ENCODE peak calls at places on chromosome X, in four cellular contexts. P is HepG2, E is GM12878, G is H1. Q is an unnamed sample.

GRCh38 chrX:118655561-118656246 is 71.7 kb upstream of the IL13RA1 start:
- DNase-seq in G (no peak), E (no peak), P (peak), Q (no peak)

GRCh38 chrX:56733459-56734046 is 4.5 kb downstream of the NBDY start:
- DNase-seq in E (no peak), P (peak), G (no peak), Q (peak)

GRCh38 chrX:133269168-133269567 is 51.0 kb upstream of the TFDP3 start:
- DNase-seq in E (no peak), P (no peak), G (no peak), Q (no peak)

GRCh38 chrX:51569561-51569960 is 49.2 kb downstream of the CENPVL3 start:
- DNase-seq in P (no peak), E (no peak), G (no peak), Q (no peak)

GRCh38 chrX:46704767-46705386 is 54.0 kb downstream of the SLC9A7 start:
- DNase-seq in P (no peak), G (no peak), E (peak), Q (no peak)

GRCh38 chrX:41605144-41605543 is 83.6 kb upstream of the GPR34 start:
- DNase-seq in P (no peak), G (no peak), E (no peak), Q (no peak)

GRCh38 chrX:27163236-27163635 is 299.9 kb downstream of the PPP4R3C start:
- DNase-seq in G (no peak), E (no peak), P (no peak), Q (no peak)

GRCh38 chrX:44975666-44976263 is 102.8 kb downstream of the KDM6A start:
- DNase-seq in E (no peak), P (peak), G (no peak), Q (no peak)

GRCh38 chrX:85196319-85196718 is 47.3 kb downstream of the SATL1 start:
- DNase-seq in G (no peak), P (no peak), E (no peak), Q (no peak)

GRCh38 chrX:137151403-137151802 is 117.6 kb upstream of the GPR101 start:
- DNase-seq in E (no peak), G (no peak), P (no peak), Q (no peak)

GRCh38 chrX:2457289-2458133 is 43.3 kb downstream of the DHRSX start:
- DNase-seq in G (no peak), E (no peak), P (no peak), Q (no peak)

GRCh38 chrX:20500949-20501348 is 234.2 kb upstream of the RPS6KA3 start:
- DNase-seq in P (no peak), E (no peak), G (no peak), Q (no peak)

GRCh38 chrX:22577181-22577580 is 304.5 kb downstream of the CBLL2 start:
- DNase-seq in P (no peak), E (no peak), G (no peak), Q (no peak)

GRCh38 chrX:48505481-48505880 is 3.3 kb upstream of the PORCN start:
- DNase-seq in E (no peak), G (no peak), P (peak), Q (no peak)

GRCh38 chrX:20664774-20665173 is 398.1 kb upstream of the RPS6KA3 start:
- DNase-seq in G (no peak), E (no peak), P (no peak), Q (peak)

GRCh38 chrX:96372313-96373046 is 312.2 kb upstream of the DIAPH2 start:
- DNase-seq in G (no peak), P (peak), E (no peak), Q (peak)

GRCh38 chrX:17065100-17065499 is 118.6 kb downstream of the REPS2 start:
- DNase-seq in E (no peak), P (no peak), G (no peak), Q (no peak)

GRCh38 chrX:86047174-86047991 is at the start of gene CHM:
- DNase-seq in E (peak), P (peak), G (no peak), Q (peak)

GRCh38 chrX:56343231-56343630 is 111.1 kb downstream of the KLF8 start:
- DNase-seq in E (no peak), G (no peak), P (no peak), Q (no peak)

GRCh38 chrX:71103110-71103983 is 3.2 kb downstream of the CXorf65 start:
- DNase-seq in E (no peak), G (peak), P (no peak), Q (peak)

GRCh38 chrX:46710927-46711623 is 47.8 kb downstream of the SLC9A7 start:
- DNase-seq in E (no peak), G (no peak), P (no peak), Q (no peak)

GRCh38 chrX:40987413-40987812 is 97.8 kb upstream of the USP9X start:
- DNase-seq in P (no peak), E (no peak), G (no peak), Q (peak)

GRCh38 chrX:109714340-109714958 is 18.6 kb downstream of the ACSL4 start:
- DNase-seq in G (no peak), E (no peak), P (no peak), Q (no peak)

GRCh38 chrX:151596282-151596681 is 32.8 kb downstream of the PASD1 start:
- DNase-seq in P (no peak), G (no peak), E (no peak), Q (no peak)

GRCh38 chrX:47321978-47322377 is 48.4 kb upstream of the ZNF157 start:
- DNase-seq in P (no peak), G (peak), E (no peak), Q (no peak)

GRCh38 chrX:50691820-50692219 is 122.2 kb downstream of the SHROOM4 start:
- DNase-seq in G (no peak), E (no peak), P (peak), Q (peak)

GRCh38 chrX:51975360-51975759 is 81.9 kb downstream of the MAGED1 start:
- DNase-seq in E (no peak), G (no peak), P (peak), Q (no peak)

GRCh38 chrX:41384041-41384705 is 50.2 kb downstream of the DDX3X start:
- DNase-seq in G (no peak), E (no peak), P (no peak), Q (no peak)

GRCh38 chrX:139134316-139134715 is 396.2 kb upstream of the F9 start:
- DNase-seq in P (no peak), E (no peak), G (no peak), Q (no peak)

GRCh38 chrX:94961730-94962129 is 1287.7 kb downstream of the FAM133A start:
- DNase-seq in G (no peak), P (no peak), E (no peak), Q (no peak)
- TF ChIP-seq SUZ12 in G (no peak), P (no peak), E (no peak), Q (no peak)

GRCh38 chrX:153968255-153968654 is 3.4 kb downstream of the HCFC1 start:
- DNase-seq in P (no peak), E (no peak), G (no peak), Q (no peak)

GRCh38 chrX:153966283-153966688 is 5.3 kb downstream of the HCFC1 start:
- DNase-seq in P (no peak), E (no peak), G (no peak), Q (no peak)

GRCh38 chrX:153968754-153969124 is 2.9 kb downstream of the HCFC1 start:
- DNase-seq in E (no peak), P (no peak), G (no peak), Q (no peak)

GRCh38 chrX:153967536-153968214 is 3.9 kb downstream of the HCFC1 start:
- DNase-seq in E (no peak), G (no peak), P (no peak), Q (no peak)

GRCh38 chrX:153966841-153967535 is 4.6 kb downstream of the HCFC1 start:
- DNase-seq in P (no peak), E (no peak), G (no peak), Q (no peak)
- H3K9ac ChIP-seq in P (no peak), E (peak), G (no peak), Q (no peak)

DNA sequence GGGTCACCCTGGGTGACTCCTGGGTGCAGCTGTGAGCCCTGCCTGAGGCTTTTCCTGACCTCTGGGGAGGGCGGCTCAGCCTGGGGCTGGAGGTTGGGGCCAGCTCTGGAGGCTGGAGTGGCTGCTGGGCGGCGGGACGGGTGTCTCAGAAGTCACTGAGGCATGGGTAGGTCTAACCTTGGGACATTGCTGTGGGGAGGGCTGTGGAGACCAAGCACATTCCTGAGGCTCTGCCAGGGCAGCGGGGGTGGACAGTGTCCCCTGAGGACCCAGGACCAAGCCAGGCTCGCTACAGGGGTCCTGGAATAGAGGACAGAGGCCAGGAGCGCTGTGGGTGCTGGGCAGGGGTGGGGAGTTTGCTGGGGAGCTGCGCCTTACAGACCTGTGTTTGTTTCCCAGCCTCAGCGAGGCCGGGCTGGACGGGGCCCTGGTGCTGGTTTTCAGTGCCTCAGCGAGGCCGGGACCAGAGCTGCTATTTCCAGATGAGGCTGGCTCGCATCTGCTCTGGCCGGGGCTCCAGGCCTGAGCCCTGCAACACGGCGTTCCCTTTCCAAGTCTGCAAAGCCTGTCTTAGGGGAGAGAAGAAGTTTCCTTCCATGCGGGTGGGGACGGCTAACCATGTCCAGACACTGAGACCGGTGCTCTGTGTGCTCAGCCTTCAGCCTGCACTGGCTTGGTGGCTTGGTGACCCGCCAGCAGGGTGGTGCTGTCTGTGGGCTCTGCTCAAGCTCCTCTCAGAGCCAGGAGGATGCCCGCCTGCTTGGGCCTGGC is 3.0 kb upstream of the SLC25A6 start:
- DNase-seq in E (no peak), P (no peak), G (no peak), Q (no peak)
- H3K4me3 ChIP-seq in E (peak), P (no peak), G (no peak), Q (peak)

DNA sequence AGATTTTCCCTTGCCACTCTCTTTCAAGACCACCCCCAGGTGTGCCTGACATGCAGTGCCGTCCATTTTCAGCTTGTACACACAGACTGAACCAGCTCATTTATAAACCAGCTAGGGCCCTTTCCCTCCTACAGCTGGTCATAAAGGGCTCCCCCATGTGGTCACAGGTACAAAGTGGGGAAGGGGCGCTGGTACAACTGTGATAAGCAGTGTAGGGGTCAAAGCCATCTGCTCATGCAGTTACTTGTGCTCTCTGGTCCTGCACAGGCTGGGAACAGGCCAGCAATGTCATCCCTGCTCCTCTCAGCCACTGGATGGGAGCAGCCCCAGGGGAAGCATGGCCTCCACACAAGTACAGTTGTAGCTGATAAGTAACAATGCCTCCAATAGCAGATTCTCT is 20.6 kb downstream of the GABRQ start:
- DNase-seq in E (no peak), G (no peak), P (no peak), Q (no peak)
- TF ChIP-seq SUZ12 in E (no peak), G (no peak), P (no peak), Q (no peak)

GRCh38 chrX:155612312-155613224 is at the start of gene TMLHE:
- DNase-seq in G (no peak), P (peak), E (peak), Q (peak)

GRCh38 chrX:155613927-155614559 is 1.3 kb upstream of the TMLHE start:
- DNase-seq in P (no peak), G (no peak), E (no peak), Q (no peak)

GRCh38 chrX:155615938-155616337 is 3.2 kb upstream of the TMLHE start:
- DNase-seq in E (no peak), G (no peak), P (no peak), Q (no peak)

GRCh38 chrX:155611302-155611701 is 1.4 kb downstream of the TMLHE start:
- DNase-seq in G (no peak), P (no peak), E (no peak), Q (no peak)
- H3K9ac ChIP-seq in G (no peak), P (no peak), E (peak), Q (no peak)